ENCODE peak calls at places on chromosomes 1 and 21, in six cellular contexts. U is H1, E is coronary artery, I is PC-9, S is prostate gland, C is thoracic aorta. H is an unnamed sample.

GRCh38 chr1:178536844-178537371 is 24.0 kb downstream of the TEX35 start:
- DNase-seq in U (no peak), S (no peak), I (peak), C (no peak), E (peak), H (peak)

GRCh38 chr1:8945568-8945967 is at the start of gene CA6:
- DNase-seq in I (no peak), U (no peak), C (no peak), E (no peak), S (no peak), H (no peak)

GRCh38 chr1:16065197-16065576 is 8.3 kb downstream of the FAM131C start:
- DNase-seq in C (no peak), E (no peak), U (no peak), I (no peak), S (no peak), H (no peak)

GRCh38 chr1:202725541-202725940 is 15.3 kb upstream of the SYT2 start:
- DNase-seq in I (no peak), C (no peak), S (no peak), E (no peak), U (no peak), H (no peak)

GRCh38 chr1:14117700-14118099 is 417.7 kb downstream of the PRDM2 start:
- DNase-seq in E (no peak), U (no peak), S (no peak), C (no peak), I (no peak), H (no peak)

GRCh38 chr1:203217139-203217621 is 12.3 kb downstream of the CHIT1 start:
- DNase-seq in I (no peak), C (no peak), U (peak), S (no peak), E (no peak), H (no peak)

GRCh38 chr1:184982002-184982954 is 8.0 kb upstream of the NIBAN1 start:
- DNase-seq in I (no peak), E (no peak), C (peak), U (peak), S (peak), H (peak)

GRCh38 chr21:32414579-32415358 is 2.3 kb downstream of the EVA1C start:
- DNase-seq in E (no peak), U (no peak), S (no peak), C (no peak), I (no peak), H (no peak)

GRCh38 chr1:194117582-194117981 is 931.2 kb upstream of the B3GALT2 start:
- DNase-seq in C (no peak), I (no peak), S (no peak), E (no peak), U (peak), H (no peak)

GRCh38 chr1:16978589-16979474 is 1.6 kb downstream of the MFAP2 start:
- DNase-seq in U (peak), S (no peak), I (no peak), C (no peak), E (peak), H (no peak)

GRCh38 chr1:30599721-30600120 is 123.7 kb downstream of the MATN1 start:
- DNase-seq in U (peak), E (peak), C (no peak), I (no peak), S (no peak), H (peak)

GRCh38 chr1:180352588-180352987 is 122.5 kb downstream of the LHX4 start:
- DNase-seq in U (no peak), E (no peak), S (no peak), I (no peak), C (no peak), H (no peak)

GRCh38 chr1:70462611-70463010 is 51.5 kb downstream of the CTH start:
- DNase-seq in I (peak), U (no peak), S (no peak), E (no peak), C (no peak), H (no peak)

GRCh38 chr1:42333662-42334239 is 1.3 kb downstream of the FOXJ3 start:
- DNase-seq in I (no peak), C (no peak), U (no peak), E (no peak), S (no peak), H (no peak)

GRCh38 chr1:234899041-234899787 is 229.4 kb downstream of the TOMM20 start:
- DNase-seq in I (peak), S (no peak), C (no peak), E (no peak), U (no peak), H (peak)

GRCh38 chr21:41653944-41654625 is 112.8 kb downstream of the RIPK4 start:
- DNase-seq in C (no peak), S (peak), E (no peak), U (no peak), I (peak), H (no peak)

GRCh38 chr1:156282143-156282478 is 514 bp downstream of the SMG5 start:
- DNase-seq in I (peak), E (no peak), U (no peak), C (no peak), S (peak), H (no peak)

GRCh38 chr1:231020139-231020601 is 19.9 kb downstream of the FAM89A start:
- DNase-seq in I (peak), S (no peak), E (no peak), U (no peak), C (no peak), H (peak)

GRCh38 chr1:94821636-94822305 is 1.6 kb downstream of the SLC44A3 start:
- DNase-seq in U (no peak), S (no peak), I (no peak), E (no peak), C (no peak), H (no peak)

GRCh38 chr1:94820918-94821317 is 761 bp downstream of the SLC44A3 start:
- DNase-seq in C (no peak), E (no peak), U (no peak), I (peak), S (no peak), H (no peak)

GRCh38 chr1:94819584-94819944 is 593 bp upstream of the SLC44A3 start:
- DNase-seq in C (no peak), U (no peak), S (no peak), E (no peak), I (no peak), H (no peak)

GRCh38 chr1:94817697-94818096 is 2.5 kb upstream of the SLC44A3 start:
- DNase-seq in C (no peak), E (no peak), I (no peak), U (no peak), S (no peak), H (no peak)

GRCh38 chr1:94819945-94820746 is at the start of gene SLC44A3:
- DNase-seq in S (peak), C (no peak), E (no peak), I (peak), U (peak), H (peak)
- TF ChIP-seq CTCF in S (no peak), C (no peak), E (peak), I (no peak), U (peak), H (no peak)

DNA sequence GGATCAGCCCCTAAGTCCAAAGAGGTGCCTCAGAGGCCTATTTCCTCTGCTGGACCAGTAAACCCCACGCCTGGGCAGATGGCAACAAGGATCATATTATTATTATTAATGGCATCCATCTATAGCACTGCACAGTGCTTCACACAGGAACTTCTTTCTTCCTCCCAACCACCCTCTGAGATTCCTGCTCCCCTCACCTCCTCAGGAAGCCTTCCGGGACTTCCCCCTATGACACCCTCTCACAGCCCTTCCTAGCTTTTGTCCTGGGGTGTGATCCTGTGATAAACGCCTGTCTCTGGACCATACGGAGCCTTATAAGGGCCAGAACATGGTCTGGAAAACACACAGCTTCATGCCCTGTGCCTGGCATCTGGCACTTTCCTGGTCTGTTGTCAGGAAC is 3.2 kb downstream of the FBXO2 start:
- DNase-seq in S (no peak), C (no peak), U (no peak), I (no peak), E (no peak), H (no peak)
- H3K4me3 ChIP-seq in S (no peak), C (peak), U (peak), I (no peak), E (no peak), H (no peak)

DNA sequence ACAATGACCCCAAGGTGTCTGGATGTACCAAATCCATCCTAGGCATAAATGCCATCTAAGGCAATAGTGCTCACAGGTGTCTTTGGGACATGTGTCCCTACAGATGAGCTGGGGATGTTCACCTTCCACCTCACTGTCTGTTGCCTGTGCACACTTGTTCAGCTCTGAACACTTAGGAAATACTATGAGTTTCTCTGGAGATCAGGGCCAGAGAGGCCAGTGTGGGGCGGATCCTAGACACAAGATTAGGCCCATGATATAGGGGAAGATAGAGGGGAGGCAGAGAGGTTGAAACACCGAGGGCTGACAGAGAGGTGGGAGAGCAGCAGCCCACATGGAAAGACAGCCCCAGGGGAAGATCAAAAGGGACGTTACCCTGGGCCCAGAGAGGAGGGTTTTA is 25.6 kb downstream of the C1orf116 start:
- DNase-seq in S (no peak), I (no peak), C (no peak), U (no peak), E (no peak), H (no peak)
- H3K27ac ChIP-seq in S (peak), I (peak), C (no peak), U (no peak), E (no peak), H (no peak)

GRCh38 chr1:22363403-22364325 is 88.0 kb upstream of the ZBTB40 start:
- DNase-seq in U (no peak), I (no peak), C (no peak), S (no peak), E (no peak), H (no peak)
- TF ChIP-seq CTCF in U (no peak), I (no peak), C (no peak), S (no peak), E (no peak), H (no peak)

DNA sequence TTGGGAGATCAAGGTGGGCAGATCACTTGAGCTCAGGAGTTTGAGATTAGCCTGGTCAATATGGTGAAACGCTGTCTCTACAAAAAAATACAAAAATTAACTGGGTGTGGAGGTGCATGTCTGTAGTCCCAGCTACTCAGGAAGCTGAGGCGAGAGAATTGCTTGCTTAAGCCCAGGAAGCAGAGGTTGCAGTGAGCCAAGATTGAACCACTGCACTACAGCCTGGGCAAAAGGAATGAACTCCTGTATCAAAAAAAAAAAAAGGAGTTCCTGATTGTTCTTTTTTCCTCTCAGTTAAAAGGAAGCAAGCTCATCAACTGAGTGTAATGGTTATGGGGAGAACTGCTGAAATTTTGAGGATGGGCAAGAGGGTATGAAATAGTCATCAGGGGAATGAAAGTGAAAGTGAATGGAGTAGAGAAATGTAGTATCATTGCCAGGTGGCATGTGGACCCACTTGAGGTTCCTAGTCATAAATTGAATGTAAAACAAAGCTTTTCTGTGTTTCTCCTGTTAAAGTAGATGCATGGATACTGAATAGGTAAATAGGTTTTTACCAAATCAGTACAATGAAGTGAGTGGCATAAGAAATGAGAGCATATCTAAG is 35.6 kb downstream of the SH3GLB1 start:
- DNase-seq in E (no peak), C (no peak), S (no peak), U (no peak), I (no peak), H (no peak)
- H3K4me3 ChIP-seq in E (no peak), C (no peak), S (no peak), U (no peak), I (no peak), H (no peak)

DNA sequence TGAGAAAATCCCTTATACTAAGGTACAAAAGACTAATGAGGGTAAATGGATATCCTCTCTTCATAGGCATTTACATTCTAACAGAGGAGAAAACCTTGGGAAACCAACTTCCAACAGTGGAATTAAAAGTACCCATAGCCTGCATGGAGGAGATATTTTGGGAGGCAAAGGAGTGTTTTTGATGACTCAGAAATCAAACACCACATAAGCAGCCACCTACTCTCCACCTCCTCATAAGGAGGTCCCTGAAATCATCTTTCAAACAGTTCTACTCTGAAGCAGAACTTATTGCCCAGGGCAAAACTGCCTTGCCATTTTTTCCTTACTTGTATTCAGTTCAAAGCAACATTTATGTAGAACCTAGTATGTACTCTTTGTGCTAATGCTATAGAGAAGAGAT is 211.3 kb downstream of the KCNH1 start:
- DNase-seq in C (no peak), S (no peak), U (no peak), I (no peak), E (no peak), H (no peak)
- H3K27ac ChIP-seq in C (no peak), S (no peak), U (no peak), I (no peak), E (no peak), H (no peak)

H was measured in lung.